ENCODE peak calls at places on chromosomes 13 and 19, in four cellular contexts. R, G, D and V are unnamed samples.

GRCh38 chr19:35471946-35472345 is 18.3 kb downstream of the KRTDAP start:
- DNase-seq in D (no peak), R (no peak), G (no peak), V (no peak)

GRCh38 chr13:67048793-67049150 is 181.4 kb downstream of the PCDH9 start:
- DNase-seq in D (no peak), R (peak; percentile 3), G (no peak), V (peak; percentile 35)

GRCh38 chr13:110270507-110270906 is 36.5 kb downstream of the COL4A1 start:
- DNase-seq in D (no peak), G (no peak), R (no peak), V (no peak)

GRCh38 chr19:35154535-35155406 is at the start of gene FXYD5:
- DNase-seq in R (peak; percentile 78), G (peak; percentile 81), D (no peak), V (no peak)

GRCh38 chr13:89695343-89696257 is 1651.9 kb upstream of the MIR17HG start:
- DNase-seq in R (peak; percentile 13), G (no peak), D (peak; percentile 13), V (peak; percentile 10)

GRCh38 chr19:7680606-7681335 is at the start of gene TRAPPC5:
- DNase-seq in G (peak; percentile 89), R (peak; percentile 84), D (no peak), V (peak; percentile 41)

GRCh38 chr19:54660967-54661366 is 1.8 kb upstream of the LILRB4 start:
- DNase-seq in R (no peak), G (no peak), D (no peak), V (no peak)

GRCh38 chr13:42405665-42406390 is 133.9 kb downstream of the AKAP11 start:
- DNase-seq in G (no peak), R (no peak), D (no peak), V (no peak)

GRCh38 chr13:27336005-27336673 is 65.5 kb downstream of the RASL11A start:
- DNase-seq in R (no peak), D (no peak), G (no peak), V (no peak)

GRCh38 chr19:18484992-18485391 is 36.9 kb downstream of the ELL start:
- DNase-seq in G (no peak), D (no peak), R (no peak), V (no peak)

GRCh38 chr19:57850553-57851017 is 926 bp downstream of the ZNF587 start:
- DNase-seq in D (peak; percentile 36), G (no peak), R (peak; percentile 11), V (peak; percentile 63)

GRCh38 chr13:29847501-29847983 is 2.9 kb downstream of the UBL3 start:
- DNase-seq in D (no peak), R (peak; percentile 9), G (no peak), V (no peak)

GRCh38 chr13:90389537-90389936 is 958.0 kb upstream of the MIR17HG start:
- DNase-seq in R (no peak), G (no peak), D (no peak), V (no peak)

GRCh38 chr19:35509018-35509652 is 4.3 kb downstream of the DMKN start:
- DNase-seq in R (no peak), D (no peak), G (no peak), V (peak; percentile 34)

GRCh38 chr13:47287291-47287751 is 390.5 kb upstream of the HTR2A start:
- DNase-seq in G (no peak), R (no peak), D (no peak), V (no peak)

GRCh38 chr13:108176685-108177274 is 38.6 kb downstream of the LIG4 start:
- DNase-seq in D (no peak), R (no peak), G (no peak), V (no peak)

GRCh38 chr19:5104871-5105351 is 136.0 kb downstream of the KDM4B start:
- DNase-seq in G (no peak), D (no peak), R (no peak), V (no peak)

GRCh38 chr13:107258599-107259187 is 690.8 kb upstream of the ARGLU1 start:
- DNase-seq in R (no peak), G (no peak), D (no peak), V (no peak)

GRCh38 chr13:50153888-50154287 is 138.6 kb downstream of the KCNRG start:
- DNase-seq in D (no peak), R (no peak), G (no peak), V (no peak)

GRCh38 chr13:64278493-64278892 is 2862.8 kb upstream of the PCDH20 start:
- DNase-seq in G (no peak), D (no peak), R (no peak), V (peak; percentile 32)

GRCh38 chr13:35961461-35962220 is 169.5 kb downstream of the DCLK1 start:
- DNase-seq in R (no peak), G (no peak), D (no peak), V (no peak)

GRCh38 chr13:82833928-82834327 is 1048.3 kb downstream of the SLITRK1 start:
- DNase-seq in R (no peak), G (no peak), D (no peak), V (no peak)

GRCh38 chr13:47546265-47546962 is 454.7 kb downstream of the SUCLA2 start:
- DNase-seq in D (no peak), G (no peak), R (peak; percentile 23), V (no peak)

GRCh38 chr19:39419003-39419402 is 6.5 kb downstream of the PLEKHG2 start:
- DNase-seq in G (no peak), R (no peak), D (no peak), V (no peak)

GRCh38 chr13:50493683-50494082 is 349.8 kb downstream of the DLEU7 start:
- DNase-seq in D (no peak), R (no peak), G (no peak), V (no peak)

GRCh38 chr19:4455742-4456565 is 1.6 kb downstream of the UBXN6 start:
- DNase-seq in G (no peak), R (peak; percentile 75), D (no peak), V (peak; percentile 77)

GRCh38 chr19:57231686-57232085 is 863 bp downstream of the AURKC start:
- DNase-seq in R (no peak), D (no peak), G (no peak), V (no peak)

GRCh38 chr13:102580552-102581169 is 16.1 kb upstream of the TPP2 start:
- DNase-seq in G (no peak), R (peak; percentile 38), D (no peak), V (no peak)

GRCh38 chr19:50387176-50387867 is 3.2 kb downstream of the POLD1 start:
- DNase-seq in D (no peak), R (no peak), G (no peak), V (no peak)
- H3K4me3 ChIP-seq in D (no peak overlapping the region), R (no peak overlapping the region), G (no peak overlapping the region), V (no peak overlapping the region)

GRCh38 chr19:16228637-16229321 is 31.1 kb downstream of the AP1M1 start:
- DNase-seq in R (no peak), D (no peak), G (peak; percentile 44), V (no peak)
- H3K36me3 ChIP-seq in R (peaks cover 94% of the 10 kb centered on the region), D (peaks cover 26% of the 10 kb centered on the region), G (peaks cover 98% of the 10 kb centered on the region), V (no peaks in the 10 kb centered on the region)

DNA sequence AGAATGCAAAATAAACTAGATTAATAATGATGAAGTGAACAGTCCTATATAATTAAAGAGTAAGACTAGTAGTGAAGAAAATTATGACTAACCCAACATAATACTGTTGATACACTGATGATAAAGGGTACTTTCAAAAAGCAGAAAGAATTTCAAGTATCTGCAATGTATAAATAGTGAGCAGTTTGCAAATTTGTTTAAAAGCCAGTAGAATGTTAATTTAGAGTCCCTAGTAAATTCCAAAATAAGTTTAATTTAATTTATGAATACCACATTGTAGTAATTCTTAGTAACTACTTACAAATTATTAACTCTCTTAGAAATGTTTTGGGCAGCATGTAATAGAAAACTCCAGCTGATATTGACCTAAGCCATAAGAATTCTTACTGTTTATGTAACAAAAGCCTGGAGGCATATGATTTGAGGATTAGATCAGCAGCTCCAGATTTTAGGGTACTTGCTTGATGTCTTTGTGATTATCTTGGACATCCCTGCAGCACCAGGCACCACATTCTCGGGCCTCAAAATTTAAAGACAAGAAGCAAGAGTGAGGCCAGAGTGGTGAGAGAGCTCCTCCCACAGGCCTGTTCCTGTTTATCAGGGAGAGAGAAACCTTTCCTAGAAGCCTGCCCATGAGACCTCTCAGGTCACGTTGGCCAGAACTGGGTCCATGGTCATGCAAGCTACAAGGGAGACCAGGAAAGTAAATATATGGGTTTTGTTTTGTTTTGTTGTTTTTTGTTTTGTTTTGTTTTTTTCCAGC is 67.6 kb upstream of the TDRD3 start:
- DNase-seq in R (no peak), D (no peak), G (no peak), V (no peak)
- TF ChIP-seq CTCF in R (no peak), D (peak; percentile 70), G (peak; percentile 8), V (peak; percentile 71)

GRCh38 chr13:97435794-97436193 is 1.8 kb downstream of the RAP2A start:
- DNase-seq in G (no peak), R (no peak), D (no peak), V (no peak)

GRCh38 chr13:97435297-97435682 is 1.3 kb downstream of the RAP2A start:
- DNase-seq in D (no peak), R (no peak), G (no peak), V (no peak)

GRCh38 chr13:97434417-97435296 is 688 bp downstream of the RAP2A start:
- DNase-seq in D (no peak), G (peak; percentile 81), R (peak; percentile 26), V (no peak)

GRCh38 chr13:97437729-97438128 is 3.8 kb downstream of the RAP2A start:
- DNase-seq in D (no peak), R (no peak), G (no peak), V (no peak)

GRCh38 chr13:97436845-97437244 is 2.9 kb downstream of the RAP2A start:
- DNase-seq in G (no peak), D (no peak), R (no peak), V (no peak)
- H3K4me3 ChIP-seq in G (peak overlapping the region; percentile 74), D (no peak overlapping the region), R (peak overlapping the region; percentile 85), V (no peak overlapping the region)

DNA sequence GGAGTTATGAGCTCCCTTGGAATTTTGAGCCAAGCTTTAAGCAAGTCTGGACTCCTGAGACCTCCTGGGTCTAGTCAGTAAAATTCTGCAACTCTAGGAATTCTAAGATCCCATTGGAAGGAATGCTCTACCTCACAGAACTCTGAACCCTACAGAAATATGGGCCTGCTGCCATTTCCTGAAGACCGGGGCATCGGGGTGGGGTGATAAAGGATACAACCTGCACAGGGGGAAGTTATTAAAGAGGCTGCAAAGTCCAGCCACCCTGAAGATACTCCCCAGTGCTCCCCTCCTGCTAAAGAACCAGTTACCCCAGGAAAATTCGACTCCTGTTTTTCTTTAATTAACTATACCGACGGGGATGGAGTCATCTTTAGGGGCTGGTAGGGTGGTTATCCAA is 2.4 kb upstream of the PPP1R37 start:
- DNase-seq in D (no peak), R (no peak), G (no peak), V (no peak)
- H3K36me3 ChIP-seq in D (peaks cover 8% of the 10 kb centered on the region), R (peaks cover 19% of the 10 kb centered on the region), G (peaks cover 9% of the 10 kb centered on the region), V (peaks cover 2% of the 10 kb centered on the region)

GRCh38 chr13:40158218-40158617 is 502.8 kb downstream of the COG6 start:
- DNase-seq in R (no peak), D (peak; percentile 13), G (no peak), V (no peak)
- TF ChIP-seq CTCF in R (no peak), D (no peak), G (no peak), V (no peak)

GRCh38 chr19:41189425-41190065 is 3.5 kb upstream of the CYP2S1 start:
- DNase-seq in D (no peak), R (no peak), G (no peak), V (no peak)
- H3K4me3 ChIP-seq in D (no peak overlapping the region), R (no peak overlapping the region), G (no peak overlapping the region), V (no peak overlapping the region)